ENCODE peak calls at places on chromosome 5, in five cellular contexts. One of them, this sample, is unnamed.

GRCh38 chr5:14270212-14270702 is 127.1 kb downstream of the TRIO start:
- DNase-seq in mammary epithelial cell: peak; percentile 43
- DNase-seq in GM23338: peak; percentile 88
- DNase-seq in MM.1S: peak; percentile 63
- DNase-seq in GM23248: peak; percentile 82
- DNase-seq in this sample: peak; percentile 79

GRCh38 chr5:142674438-142675210 is 11.3 kb downstream of the FGF1 start:
- DNase-seq in mammary epithelial cell: peak; percentile 60
- DNase-seq in GM23338: no peak
- DNase-seq in MM.1S: no peak
- DNase-seq in GM23248: peak; percentile 89
- DNase-seq in this sample: peak; percentile 93

GRCh38 chr5:86878250-86878649 is 260.5 kb downstream of the COX7C start:
- DNase-seq in mammary epithelial cell: no peak
- DNase-seq in GM23338: no peak
- DNase-seq in MM.1S: no peak
- DNase-seq in GM23248: no peak
- DNase-seq in this sample: no peak

GRCh38 chr5:160021818-160022446 is 13.0 kb downstream of the TTC1 start:
- DNase-seq in mammary epithelial cell: peak; percentile 53
- DNase-seq in GM23338: peak; percentile 77
- DNase-seq in MM.1S: peak; percentile 73
- DNase-seq in GM23248: peak; percentile 72
- DNase-seq in this sample: peak; percentile 87

GRCh38 chr5:145362261-145362660 is 472.9 kb downstream of the PRELID2 start:
- DNase-seq in mammary epithelial cell: peak; percentile 70
- DNase-seq in GM23338: no peak
- DNase-seq in MM.1S: no peak
- DNase-seq in GM23248: peak; percentile 81
- DNase-seq in this sample: no peak

GRCh38 chr5:107499237-107499636 is 171.5 kb downstream of the EFNA5 start:
- DNase-seq in mammary epithelial cell: no peak
- DNase-seq in GM23338: peak; percentile 39
- DNase-seq in MM.1S: no peak
- DNase-seq in GM23248: no peak
- DNase-seq in this sample: no peak

GRCh38 chr5:97525780-97526179 is 342.7 kb upstream of the RIOK2 start:
- DNase-seq in mammary epithelial cell: no peak
- DNase-seq in GM23338: peak; percentile 5
- DNase-seq in MM.1S: no peak
- DNase-seq in GM23248: no peak
- DNase-seq in this sample: no peak

GRCh38 chr5:68428232-68428811 is 212.8 kb downstream of the PIK3R1 start:
- DNase-seq in mammary epithelial cell: no peak
- DNase-seq in GM23338: no peak
- DNase-seq in MM.1S: no peak
- DNase-seq in GM23248: peak; percentile 54
- DNase-seq in this sample: no peak

GRCh38 chr5:173902743-173903142 is 14.6 kb downstream of the CPEB4 start:
- DNase-seq in mammary epithelial cell: no peak
- DNase-seq in GM23338: no peak
- DNase-seq in MM.1S: peak; percentile 6
- DNase-seq in GM23248: no peak
- DNase-seq in this sample: no peak

GRCh38 chr5:115775999-115776398 is 40.5 kb downstream of the CDO1 start:
- DNase-seq in mammary epithelial cell: no peak
- DNase-seq in GM23338: no peak
- DNase-seq in MM.1S: no peak
- DNase-seq in GM23248: no peak
- DNase-seq in this sample: no peak

GRCh38 chr5:172586118-172587060 is 54.7 kb upstream of the NEURL1B start:
- DNase-seq in mammary epithelial cell: no peak
- DNase-seq in GM23338: peak; percentile 87
- DNase-seq in MM.1S: no peak
- DNase-seq in GM23248: no peak
- DNase-seq in this sample: no peak

GRCh38 chr5:124888050-124888506 is 141.6 kb upstream of the ZNF608 start:
- DNase-seq in mammary epithelial cell: no peak
- DNase-seq in GM23338: peak; percentile 58
- DNase-seq in MM.1S: no peak
- DNase-seq in GM23248: no peak
- DNase-seq in this sample: no peak

GRCh38 chr5:119011186-119011585 is 22.8 kb upstream of the DTWD2 start:
- DNase-seq in mammary epithelial cell: no peak
- DNase-seq in GM23338: peak; percentile 33
- DNase-seq in MM.1S: no peak
- DNase-seq in GM23248: no peak
- DNase-seq in this sample: no peak

GRCh38 chr5:21071421-21071820 is 1083.4 kb upstream of the CDH18 start:
- DNase-seq in mammary epithelial cell: no peak
- DNase-seq in GM23338: no peak
- DNase-seq in MM.1S: no peak
- DNase-seq in GM23248: no peak
- DNase-seq in this sample: no peak

GRCh38 chr5:21070871-21071270 is 1082.9 kb upstream of the CDH18 start:
- DNase-seq in mammary epithelial cell: no peak
- DNase-seq in GM23338: peak; percentile 24
- DNase-seq in MM.1S: no peak
- DNase-seq in GM23248: no peak
- DNase-seq in this sample: no peak

GRCh38 chr5:21067724-21068123 is 1079.7 kb upstream of the CDH18 start:
- DNase-seq in mammary epithelial cell: no peak
- DNase-seq in GM23338: no peak
- DNase-seq in MM.1S: no peak
- DNase-seq in GM23248: no peak
- DNase-seq in this sample: no peak

GRCh38 chr5:21071986-21072385 is 1084.0 kb upstream of the CDH18 start:
- DNase-seq in mammary epithelial cell: no peak
- DNase-seq in GM23338: no peak
- DNase-seq in MM.1S: no peak
- DNase-seq in GM23248: no peak
- DNase-seq in this sample: no peak
- H3K4me3 ChIP-seq in mammary epithelial cell: no peak overlapping the region
- H3K4me3 ChIP-seq in GM23338: no peak overlapping the region
- H3K4me3 ChIP-seq in MM.1S: no peak overlapping the region
- H3K4me3 ChIP-seq in GM23248: no peak overlapping the region
- H3K4me3 ChIP-seq in this sample: no peak overlapping the region

GRCh38 chr5:851076-851475 is 290 bp upstream of the ZDHHC11 start:
- DNase-seq in mammary epithelial cell: no peak
- DNase-seq in GM23338: no peak
- DNase-seq in MM.1S: no peak
- DNase-seq in GM23248: no peak
- DNase-seq in this sample: peak; percentile 73

GRCh38 chr5:852431-853401 is 1.9 kb upstream of the ZDHHC11 start:
- DNase-seq in mammary epithelial cell: no peak
- DNase-seq in GM23338: no peak
- DNase-seq in MM.1S: no peak
- DNase-seq in GM23248: no peak
- DNase-seq in this sample: no peak

GRCh38 chr5:850511-851006 is at the start of gene ZDHHC11:
- DNase-seq in mammary epithelial cell: no peak
- DNase-seq in GM23338: peak; percentile 37
- DNase-seq in MM.1S: no peak
- DNase-seq in GM23248: no peak
- DNase-seq in this sample: peak; percentile 68

GRCh38 chr5:851553-851952 is 767 bp upstream of the ZDHHC11 start:
- DNase-seq in mammary epithelial cell: no peak
- DNase-seq in GM23338: no peak
- DNase-seq in MM.1S: no peak
- DNase-seq in GM23248: no peak
- DNase-seq in this sample: no peak

GRCh38 chr5:852018-852417 is 1.2 kb upstream of the ZDHHC11 start:
- DNase-seq in mammary epithelial cell: no peak
- DNase-seq in GM23338: no peak
- DNase-seq in MM.1S: no peak
- DNase-seq in GM23248: no peak
- DNase-seq in this sample: peak; percentile 38
- H3K79me2 ChIP-seq in mammary epithelial cell: no peaks in the 10 kb centered on the region
- H3K79me2 ChIP-seq in GM23338: no peaks in the 10 kb centered on the region
- H3K79me2 ChIP-seq in MM.1S: no peaks in the 10 kb centered on the region
- H3K79me2 ChIP-seq in GM23248: no peaks in the 10 kb centered on the region
- H3K79me2 ChIP-seq in this sample: no peaks in the 10 kb centered on the region

GRCh38 chr5:133993563-133993962 is 11.2 kb downstream of the VDAC1 start:
- DNase-seq in mammary epithelial cell: no peak
- DNase-seq in GM23338: no peak
- DNase-seq in MM.1S: no peak
- DNase-seq in GM23248: no peak
- DNase-seq in this sample: peak; percentile 60
- H3K4me1 ChIP-seq in mammary epithelial cell: peaks cover 17% of the 10 kb centered on the region
- H3K4me1 ChIP-seq in GM23338: peaks cover 24% of the 10 kb centered on the region
- H3K4me1 ChIP-seq in MM.1S: peaks cover 4% of the 10 kb centered on the region
- H3K4me1 ChIP-seq in GM23248: peaks cover 44% of the 10 kb centered on the region
- H3K4me1 ChIP-seq in this sample: peaks cover 38% of the 10 kb centered on the region

GRCh38 chr5:139460457-139460856 is 2.1 kb downstream of the ECSCR start:
- DNase-seq in mammary epithelial cell: no peak
- DNase-seq in GM23338: no peak
- DNase-seq in MM.1S: no peak
- DNase-seq in GM23248: no peak
- DNase-seq in this sample: peak; percentile 54
- H3K4me3 ChIP-seq in mammary epithelial cell: no peak overlapping the region
- H3K4me3 ChIP-seq in GM23338: no peak overlapping the region
- H3K4me3 ChIP-seq in MM.1S: no peak overlapping the region
- H3K4me3 ChIP-seq in GM23248: no peak overlapping the region
- H3K4me3 ChIP-seq in this sample: no peak overlapping the region

GRCh38 chr5:36242534-36243144 is 914 bp upstream of the NADK2 start:
- DNase-seq in mammary epithelial cell: no peak
- DNase-seq in GM23338: peak; percentile 28
- DNase-seq in MM.1S: no peak
- DNase-seq in GM23248: no peak
- DNase-seq in this sample: peak; percentile 77

GRCh38 chr5:36243653-36244052 is 1.9 kb upstream of the NADK2 start:
- DNase-seq in mammary epithelial cell: no peak
- DNase-seq in GM23338: no peak
- DNase-seq in MM.1S: no peak
- DNase-seq in GM23248: no peak
- DNase-seq in this sample: no peak

GRCh38 chr5:36240779-36241635 is 718 bp downstream of the NADK2 start:
- DNase-seq in mammary epithelial cell: peak; percentile 58
- DNase-seq in GM23338: peak; percentile 79
- DNase-seq in MM.1S: peak; percentile 57
- DNase-seq in GM23248: peak; percentile 87
- DNase-seq in this sample: peak; percentile 92

GRCh38 chr5:36244076-36244475 is 2.4 kb upstream of the NADK2 start:
- DNase-seq in mammary epithelial cell: no peak
- DNase-seq in GM23338: no peak
- DNase-seq in MM.1S: no peak
- DNase-seq in GM23248: no peak
- DNase-seq in this sample: no peak

DNA sequence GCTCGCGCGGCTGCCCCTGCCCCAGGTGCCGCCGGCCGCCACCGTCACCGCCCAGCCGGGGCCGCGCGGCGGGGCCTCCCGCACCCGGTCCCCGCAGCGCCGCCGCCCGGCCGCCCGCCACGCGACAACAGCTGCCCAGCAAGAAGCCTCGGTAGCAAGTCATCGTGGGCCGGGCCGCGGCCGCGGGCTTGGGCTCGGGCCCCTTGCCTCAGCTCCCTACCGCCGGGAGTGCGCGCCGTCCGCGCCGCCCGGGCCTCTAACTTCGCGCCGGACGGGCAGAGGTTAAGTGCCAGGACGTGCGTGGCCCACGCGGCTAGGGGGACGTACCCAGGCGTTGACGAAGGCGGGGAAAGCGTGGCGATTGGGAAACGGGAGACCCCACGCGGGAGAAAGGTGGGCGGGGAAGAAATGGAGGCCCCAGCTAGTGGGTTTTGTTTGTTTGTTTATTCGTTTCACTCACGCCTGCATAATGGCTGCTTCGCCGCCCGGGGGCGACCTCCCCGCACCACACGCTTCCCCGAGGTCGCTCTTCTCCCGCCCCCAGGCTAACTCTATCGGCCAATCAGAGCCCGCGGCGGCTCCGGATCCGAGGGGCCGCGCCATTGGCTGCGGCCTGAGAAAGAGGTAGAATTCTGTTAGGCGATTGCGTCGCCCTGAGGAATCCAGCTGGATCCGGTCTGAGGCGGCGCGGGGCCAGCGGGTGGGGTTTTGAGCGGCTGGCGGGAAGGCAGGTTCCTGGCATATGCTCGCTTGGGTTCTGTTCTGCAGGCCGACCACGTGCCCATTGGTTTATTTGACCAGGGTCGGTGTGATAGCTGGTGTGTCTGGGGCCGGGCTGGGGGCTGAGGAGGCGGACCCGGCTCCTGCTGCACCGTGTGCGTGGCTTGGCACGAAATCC is at the start of gene NADK2:
- DNase-seq in mammary epithelial cell: peak; percentile 92
- DNase-seq in GM23338: peak; percentile 98
- DNase-seq in MM.1S: peak; percentile 97
- DNase-seq in GM23248: peak; percentile 98
- DNase-seq in this sample: peak; percentile 99
- H3K79me2 ChIP-seq in mammary epithelial cell: peaks cover 38% of the 10 kb centered on the region
- H3K79me2 ChIP-seq in GM23338: no peaks in the 10 kb centered on the region
- H3K79me2 ChIP-seq in MM.1S: peaks cover 40% of the 10 kb centered on the region
- H3K79me2 ChIP-seq in GM23248: peaks cover 39% of the 10 kb centered on the region
- H3K79me2 ChIP-seq in this sample: peaks cover 42% of the 10 kb centered on the region

GRCh38 chr5:151144275-151144674 is 13.3 kb downstream of the ANXA6 start:
- DNase-seq in mammary epithelial cell: no peak
- DNase-seq in GM23338: no peak
- DNase-seq in MM.1S: no peak
- DNase-seq in GM23248: no peak
- DNase-seq in this sample: no peak

GRCh38 chr5:151142933-151143332 is 14.6 kb downstream of the ANXA6 start:
- DNase-seq in mammary epithelial cell: no peak
- DNase-seq in GM23338: no peak
- DNase-seq in MM.1S: no peak
- DNase-seq in GM23248: no peak
- DNase-seq in this sample: no peak

GRCh38 chr5:151147033-151147432 is 10.5 kb downstream of the ANXA6 start:
- DNase-seq in mammary epithelial cell: no peak
- DNase-seq in GM23338: no peak
- DNase-seq in MM.1S: no peak
- DNase-seq in GM23248: no peak
- DNase-seq in this sample: no peak

GRCh38 chr5:151146003-151146524 is 11.5 kb downstream of the ANXA6 start:
- DNase-seq in mammary epithelial cell: no peak
- DNase-seq in GM23338: no peak
- DNase-seq in MM.1S: no peak
- DNase-seq in GM23248: no peak
- DNase-seq in this sample: no peak

GRCh38 chr5:151144922-151145321 is 12.7 kb downstream of the ANXA6 start:
- DNase-seq in mammary epithelial cell: no peak
- DNase-seq in GM23338: no peak
- DNase-seq in MM.1S: peak; percentile 80
- DNase-seq in GM23248: no peak
- DNase-seq in this sample: no peak
- H3K4me1 ChIP-seq in mammary epithelial cell: peaks cover 8% of the 10 kb centered on the region
- H3K4me1 ChIP-seq in GM23338: peaks cover 13% of the 10 kb centered on the region
- H3K4me1 ChIP-seq in MM.1S: peaks cover 86% of the 10 kb centered on the region
- H3K4me1 ChIP-seq in GM23248: peaks cover 11% of the 10 kb centered on the region
- H3K4me1 ChIP-seq in this sample: peaks cover 6% of the 10 kb centered on the region